ENCODE peak calls at places on chromosomes 6 and 20, in nine cellular contexts. One of them, this sample, is unnamed.

GRCh38 chr6:144379356-144379755 is 94.2 kb downstream of the UTRN start:
- DNase-seq in IMR-90: peak; percentile 71
- DNase-seq in endothelial cell of umbilical vein: no peak
- DNase-seq in stomach: no peak
- DNase-seq in uterus: no peak
- DNase-seq in AG04450: peak; percentile 10
- DNase-seq in dorsolateral prefrontal cortex: no peak
- DNase-seq in heart left ventricle: no peak
- DNase-seq in hepatocyte: no peak
- DNase-seq in this sample: no peak

GRCh38 chr6:139483082-139483481 is 108.6 kb upstream of the CITED2 start:
- DNase-seq in IMR-90: no peak
- DNase-seq in endothelial cell of umbilical vein: no peak
- DNase-seq in stomach: no peak
- DNase-seq in uterus: no peak
- DNase-seq in AG04450: no peak
- DNase-seq in dorsolateral prefrontal cortex: no peak
- DNase-seq in heart left ventricle: no peak
- DNase-seq in hepatocyte: no peak
- DNase-seq in this sample: no peak

GRCh38 chr6:75437451-75438185 is 56.0 kb downstream of the FILIP1 start:
- DNase-seq in IMR-90: peak; percentile 80
- DNase-seq in endothelial cell of umbilical vein: no peak
- DNase-seq in stomach: no peak
- DNase-seq in uterus: no peak
- DNase-seq in AG04450: no peak
- DNase-seq in dorsolateral prefrontal cortex: no peak
- DNase-seq in heart left ventricle: peak; percentile 35
- DNase-seq in hepatocyte: no peak
- DNase-seq in this sample: no peak

GRCh38 chr20:23116301-23117089 is 30.4 kb upstream of the CD93 start:
- DNase-seq in IMR-90: peak; percentile 47
- DNase-seq in endothelial cell of umbilical vein: no peak
- DNase-seq in stomach: no peak
- DNase-seq in uterus: no peak
- DNase-seq in AG04450: peak; percentile 36
- DNase-seq in dorsolateral prefrontal cortex: no peak
- DNase-seq in heart left ventricle: no peak
- DNase-seq in hepatocyte: peak; percentile 57
- DNase-seq in this sample: peak; percentile 78

GRCh38 chr20:35237486-35237885 is 11.0 kb downstream of the MMP24 start:
- DNase-seq in IMR-90: no peak
- DNase-seq in endothelial cell of umbilical vein: no peak
- DNase-seq in stomach: no peak
- DNase-seq in uterus: no peak
- DNase-seq in AG04450: no peak
- DNase-seq in dorsolateral prefrontal cortex: no peak
- DNase-seq in heart left ventricle: no peak
- DNase-seq in hepatocyte: no peak
- DNase-seq in this sample: no peak

GRCh38 chr6:90217621-90218496 is 78.8 kb downstream of the BACH2 start:
- DNase-seq in IMR-90: no peak
- DNase-seq in endothelial cell of umbilical vein: no peak
- DNase-seq in stomach: peak; percentile 56
- DNase-seq in uterus: no peak
- DNase-seq in AG04450: no peak
- DNase-seq in dorsolateral prefrontal cortex: no peak
- DNase-seq in heart left ventricle: no peak
- DNase-seq in hepatocyte: no peak
- DNase-seq in this sample: no peak

GRCh38 chr20:10306440-10307358 is 88.1 kb downstream of the SNAP25 start:
- DNase-seq in IMR-90: peak; percentile 91
- DNase-seq in endothelial cell of umbilical vein: peak; percentile 68
- DNase-seq in stomach: no peak
- DNase-seq in uterus: no peak
- DNase-seq in AG04450: peak; percentile 57
- DNase-seq in dorsolateral prefrontal cortex: no peak
- DNase-seq in heart left ventricle: no peak
- DNase-seq in hepatocyte: no peak
- DNase-seq in this sample: no peak

GRCh38 chr6:14758421-14759043 is 487.3 kb upstream of the JARID2 start:
- DNase-seq in IMR-90: peak; percentile 30
- DNase-seq in endothelial cell of umbilical vein: no peak
- DNase-seq in stomach: peak; percentile 41
- DNase-seq in uterus: no peak
- DNase-seq in AG04450: no peak
- DNase-seq in dorsolateral prefrontal cortex: no peak
- DNase-seq in heart left ventricle: no peak
- DNase-seq in hepatocyte: peak; percentile 21
- DNase-seq in this sample: no peak

GRCh38 chr6:85754894-85755293 is 112.2 kb upstream of the SYNCRIP start:
- DNase-seq in IMR-90: no peak
- DNase-seq in endothelial cell of umbilical vein: no peak
- DNase-seq in stomach: no peak
- DNase-seq in uterus: no peak
- DNase-seq in AG04450: no peak
- DNase-seq in dorsolateral prefrontal cortex: no peak
- DNase-seq in heart left ventricle: no peak
- DNase-seq in hepatocyte: no peak
- DNase-seq in this sample: no peak

GRCh38 chr6:110509617-110510231 is 33.3 kb upstream of the SLC22A16 start:
- DNase-seq in IMR-90: peak; percentile 89
- DNase-seq in endothelial cell of umbilical vein: peak; percentile 90
- DNase-seq in stomach: peak; percentile 43
- DNase-seq in uterus: no peak
- DNase-seq in AG04450: no peak
- DNase-seq in dorsolateral prefrontal cortex: no peak
- DNase-seq in heart left ventricle: no peak
- DNase-seq in hepatocyte: peak; percentile 48
- DNase-seq in this sample: peak; percentile 57

GRCh38 chr6:47111685-47112084 is 69.6 kb upstream of the ADGRF1 start:
- DNase-seq in IMR-90: peak; percentile 60
- DNase-seq in endothelial cell of umbilical vein: peak; percentile 58
- DNase-seq in stomach: no peak
- DNase-seq in uterus: no peak
- DNase-seq in AG04450: peak; percentile 13
- DNase-seq in dorsolateral prefrontal cortex: no peak
- DNase-seq in heart left ventricle: no peak
- DNase-seq in hepatocyte: peak; percentile 35
- DNase-seq in this sample: no peak

GRCh38 chr6:138525355-138525754 is 26.1 kb upstream of the NHSL1 start:
- DNase-seq in IMR-90: no peak
- DNase-seq in endothelial cell of umbilical vein: no peak
- DNase-seq in stomach: no peak
- DNase-seq in uterus: no peak
- DNase-seq in AG04450: no peak
- DNase-seq in dorsolateral prefrontal cortex: no peak
- DNase-seq in heart left ventricle: no peak
- DNase-seq in hepatocyte: no peak
- DNase-seq in this sample: no peak

GRCh38 chr6:168355716-168356522 is 36.3 kb upstream of the DACT2 start:
- DNase-seq in IMR-90: no peak
- DNase-seq in endothelial cell of umbilical vein: no peak
- DNase-seq in stomach: peak; percentile 64
- DNase-seq in uterus: peak; percentile 71
- DNase-seq in AG04450: no peak
- DNase-seq in dorsolateral prefrontal cortex: no peak
- DNase-seq in heart left ventricle: peak; percentile 69
- DNase-seq in hepatocyte: peak; percentile 88
- DNase-seq in this sample: peak; percentile 46

GRCh38 chr6:37897819-37898534 is 78.5 kb downstream of the ZFAND3 start:
- DNase-seq in IMR-90: no peak
- DNase-seq in endothelial cell of umbilical vein: no peak
- DNase-seq in stomach: no peak
- DNase-seq in uterus: no peak
- DNase-seq in AG04450: no peak
- DNase-seq in dorsolateral prefrontal cortex: no peak
- DNase-seq in heart left ventricle: no peak
- DNase-seq in hepatocyte: no peak
- DNase-seq in this sample: no peak

GRCh38 chr6:37893262-37893661 is 73.7 kb downstream of the ZFAND3 start:
- DNase-seq in IMR-90: no peak
- DNase-seq in endothelial cell of umbilical vein: no peak
- DNase-seq in stomach: no peak
- DNase-seq in uterus: no peak
- DNase-seq in AG04450: no peak
- DNase-seq in dorsolateral prefrontal cortex: no peak
- DNase-seq in heart left ventricle: no peak
- DNase-seq in hepatocyte: no peak
- DNase-seq in this sample: no peak

GRCh38 chr6:37894585-37894984 is 75.1 kb downstream of the ZFAND3 start:
- DNase-seq in IMR-90: no peak
- DNase-seq in endothelial cell of umbilical vein: no peak
- DNase-seq in stomach: no peak
- DNase-seq in uterus: no peak
- DNase-seq in AG04450: no peak
- DNase-seq in dorsolateral prefrontal cortex: no peak
- DNase-seq in heart left ventricle: no peak
- DNase-seq in hepatocyte: no peak
- DNase-seq in this sample: no peak

DNA sequence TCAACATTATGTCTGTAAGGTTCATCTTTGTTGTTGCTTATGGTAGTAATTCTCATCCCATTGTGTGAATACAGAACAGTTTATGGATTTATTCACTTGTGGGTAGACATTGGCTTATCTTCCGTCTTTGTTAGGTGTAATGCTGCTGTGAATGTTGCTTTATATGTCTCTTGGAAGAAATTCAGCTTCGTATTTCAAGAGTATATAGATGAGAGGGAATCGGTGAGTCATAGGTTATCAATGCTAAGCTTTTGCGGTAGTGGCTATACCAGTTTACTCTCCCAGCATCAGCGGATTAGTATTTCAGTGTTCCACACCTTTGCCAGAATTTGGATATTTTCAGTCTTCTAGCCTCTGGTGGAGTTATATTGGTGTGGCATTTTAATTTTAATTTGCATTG is 77.8 kb downstream of the ZFAND3 start:
- DNase-seq in IMR-90: peak; percentile 60
- DNase-seq in endothelial cell of umbilical vein: no peak
- DNase-seq in stomach: no peak
- DNase-seq in uterus: no peak
- DNase-seq in AG04450: no peak
- DNase-seq in dorsolateral prefrontal cortex: no peak
- DNase-seq in heart left ventricle: no peak
- DNase-seq in hepatocyte: no peak
- DNase-seq in this sample: no peak
- H3K27ac ChIP-seq in IMR-90: no peak overlapping the region
- H3K27ac ChIP-seq in endothelial cell of umbilical vein: no peak overlapping the region
- H3K27ac ChIP-seq in stomach: no peak overlapping the region
- H3K27ac ChIP-seq in uterus: no peak overlapping the region
- H3K27ac ChIP-seq in AG04450: no peak overlapping the region
- H3K27ac ChIP-seq in dorsolateral prefrontal cortex: no peak overlapping the region
- H3K27ac ChIP-seq in heart left ventricle: no peak overlapping the region
- H3K27ac ChIP-seq in hepatocyte: peak overlapping the region; percentile 10
- H3K27ac ChIP-seq in this sample: no peak overlapping the region

DNA sequence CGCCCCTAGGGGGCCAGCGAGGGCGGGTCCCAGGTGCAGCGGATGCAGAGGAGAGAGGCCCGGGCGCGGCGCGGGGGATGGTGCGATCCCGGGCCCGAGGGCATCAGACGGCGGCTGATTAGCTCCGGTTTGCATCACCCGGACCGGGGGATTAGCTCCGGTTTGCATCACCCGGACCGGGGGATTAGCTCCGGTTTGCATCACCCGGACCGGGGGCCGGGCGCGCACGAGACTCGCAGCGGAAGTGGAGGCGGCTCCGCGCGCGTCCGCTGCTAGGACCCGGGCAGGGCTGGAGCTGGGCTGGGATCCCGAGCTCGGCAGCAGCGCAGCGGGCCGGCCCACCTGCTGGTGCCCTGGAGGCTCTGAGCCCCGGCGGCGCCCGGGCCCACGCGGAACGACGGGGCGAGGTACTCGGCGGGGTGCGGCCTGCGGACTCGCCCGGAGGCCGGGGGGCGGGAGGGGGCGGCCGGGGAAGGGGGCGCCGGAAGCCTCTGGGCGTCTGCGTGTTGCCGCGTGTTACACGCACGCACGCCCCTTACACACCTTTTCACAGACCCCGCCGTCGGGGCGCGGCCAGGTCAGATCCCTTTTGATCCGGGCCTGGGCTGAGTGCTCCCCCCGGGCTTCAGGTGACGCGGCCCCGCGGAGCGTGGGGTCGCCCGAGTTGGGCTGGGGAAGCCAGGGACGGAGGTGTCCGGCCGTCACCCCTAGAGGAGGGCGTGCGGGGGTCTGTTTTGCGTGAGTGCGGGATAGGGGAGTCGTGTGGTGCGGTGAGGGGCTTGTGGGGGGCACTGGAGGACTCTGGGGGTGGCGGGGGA is 412 bp downstream of the TRIB3 start:
- DNase-seq in IMR-90: peak; percentile 57
- DNase-seq in endothelial cell of umbilical vein: peak; percentile 36
- DNase-seq in stomach: peak; percentile 59
- DNase-seq in uterus: peak; percentile 47
- DNase-seq in AG04450: no peak
- DNase-seq in dorsolateral prefrontal cortex: no peak
- DNase-seq in heart left ventricle: peak; percentile 71
- DNase-seq in hepatocyte: peak; percentile 88
- DNase-seq in this sample: peak; percentile 56
- H3K4me3 ChIP-seq in IMR-90: peak overlapping the region; percentile 95
- H3K4me3 ChIP-seq in endothelial cell of umbilical vein: peak overlapping the region; percentile 88
- H3K4me3 ChIP-seq in stomach: peak overlapping the region; percentile 59
- H3K4me3 ChIP-seq in uterus: peak overlapping the region; percentile 33
- H3K4me3 ChIP-seq in AG04450: peak overlapping the region; percentile 83
- H3K4me3 ChIP-seq in dorsolateral prefrontal cortex: peak overlapping the region; percentile 76
- H3K4me3 ChIP-seq in heart left ventricle: peak overlapping the region; percentile 63
- H3K4me3 ChIP-seq in hepatocyte: peak overlapping the region; percentile 92
- H3K4me3 ChIP-seq in this sample: peak overlapping the region; percentile 79

DNA sequence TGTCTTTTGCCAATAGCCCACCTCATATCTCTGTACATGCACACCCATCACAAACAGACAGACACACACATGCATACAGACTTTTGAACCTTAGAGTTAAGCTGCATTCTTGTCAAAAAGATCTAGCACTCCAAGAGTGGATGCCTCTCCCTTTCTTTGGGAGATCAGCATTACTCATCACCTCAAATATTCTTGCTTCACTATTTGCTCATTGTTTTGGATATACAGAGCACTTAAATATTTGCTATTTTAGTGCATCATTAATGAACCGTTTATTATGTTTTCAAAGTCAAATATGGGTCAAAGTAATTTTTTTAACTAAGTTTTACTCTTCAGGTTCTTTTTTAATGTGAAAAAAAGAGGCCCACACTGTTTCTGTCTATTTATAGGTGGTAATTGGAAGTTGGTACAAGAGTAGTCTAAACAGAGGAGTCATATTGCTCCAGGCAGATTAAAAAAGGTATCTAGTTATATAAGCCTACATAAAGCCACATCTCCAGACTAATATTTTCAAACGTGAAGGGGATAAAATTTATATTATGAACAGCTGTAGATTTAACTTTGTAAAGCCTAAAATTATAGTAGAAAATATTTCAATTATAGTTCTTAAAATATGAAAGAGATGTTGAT is 102.6 kb downstream of the FLRT3 start:
- DNase-seq in IMR-90: peak; percentile 65
- DNase-seq in endothelial cell of umbilical vein: no peak
- DNase-seq in stomach: no peak
- DNase-seq in uterus: no peak
- DNase-seq in AG04450: no peak
- DNase-seq in dorsolateral prefrontal cortex: no peak
- DNase-seq in heart left ventricle: no peak
- DNase-seq in hepatocyte: no peak
- DNase-seq in this sample: no peak
- H3K27ac ChIP-seq in IMR-90: no peak overlapping the region
- H3K27ac ChIP-seq in endothelial cell of umbilical vein: no peak overlapping the region
- H3K27ac ChIP-seq in stomach: no peak overlapping the region
- H3K27ac ChIP-seq in uterus: no peak overlapping the region
- H3K27ac ChIP-seq in AG04450: no peak overlapping the region
- H3K27ac ChIP-seq in dorsolateral prefrontal cortex: no peak overlapping the region
- H3K27ac ChIP-seq in heart left ventricle: no peak overlapping the region
- H3K27ac ChIP-seq in hepatocyte: no peak overlapping the region
- H3K27ac ChIP-seq in this sample: no peak overlapping the region

GRCh38 chr6:137094411-137095008 is 49.7 kb upstream of the IL20RA start:
- DNase-seq in IMR-90: peak; percentile 67
- DNase-seq in endothelial cell of umbilical vein: peak; percentile 75
- DNase-seq in stomach: peak; percentile 47
- DNase-seq in uterus: peak; percentile 56
- DNase-seq in AG04450: peak; percentile 34
- DNase-seq in dorsolateral prefrontal cortex: no peak
- DNase-seq in heart left ventricle: peak; percentile 41
- DNase-seq in hepatocyte: peak; percentile 83
- DNase-seq in this sample: peak; percentile 81
- H3K4me3 ChIP-seq in IMR-90: no peak overlapping the region
- H3K4me3 ChIP-seq in endothelial cell of umbilical vein: no peak overlapping the region
- H3K4me3 ChIP-seq in stomach: no peak overlapping the region
- H3K4me3 ChIP-seq in uterus: no peak overlapping the region
- H3K4me3 ChIP-seq in AG04450: no peak overlapping the region
- H3K4me3 ChIP-seq in dorsolateral prefrontal cortex: no peak overlapping the region
- H3K4me3 ChIP-seq in heart left ventricle: no peak overlapping the region
- H3K4me3 ChIP-seq in hepatocyte: no peak overlapping the region
- H3K4me3 ChIP-seq in this sample: no peak overlapping the region